ENCODE peak calls at places on chromosomes 5 and 9, in eight cellular contexts. E, P, J, B, W, T, S and K are unnamed samples.

GRCh38 chr5:102583663-102584062 is 84.9 kb upstream of the SLCO6A1 start:
- DNase-seq in E (peak; percentile 40), P (peak; percentile 15), J (no peak), B (no peak), W (no peak), T (no peak), S (no peak), K (no peak)

GRCh38 chr9:36041491-36041890 is 4.8 kb downstream of the RECK start:
- DNase-seq in E (no peak), P (no peak), J (no peak), B (no peak), W (no peak), T (no peak), S (no peak), K (no peak)

GRCh38 chr5:1502046-1502736 is 21.6 kb downstream of the LPCAT1 start:
- DNase-seq in E (no peak), P (peak; percentile 43), J (peak; percentile 87), B (no peak), W (peak; percentile 53), T (no peak), S (no peak), K (no peak)

GRCh38 chr5:23269981-23270380 is 237.4 kb upstream of the PRDM9 start:
- DNase-seq in E (peak; percentile 51), P (no peak), J (no peak), B (no peak), W (no peak), T (no peak), S (no peak), K (no peak)

GRCh38 chr5:109812698-109813097 is 123.0 kb downstream of the MAN2A1 start:
- DNase-seq in E (no peak), P (no peak), J (no peak), B (no peak), W (no peak), T (no peak), S (no peak), K (no peak)

GRCh38 chr9:2800385-2801179 is 43.3 kb downstream of the PUM3 start:
- DNase-seq in E (no peak), P (no peak), J (no peak), B (no peak), W (no peak), T (no peak), S (no peak), K (no peak)

GRCh38 chr9:87701931-87702421 is 23.9 kb upstream of the CTSL start:
- DNase-seq in E (no peak), P (peak; percentile 57), J (no peak), B (no peak), W (no peak), T (peak; percentile 89), S (no peak), K (no peak)

GRCh38 chr5:66144799-66145390 is 795 bp downstream of the SREK1 start:
- DNase-seq in E (no peak), P (no peak), J (no peak), B (peak; percentile 87), W (no peak), T (peak; percentile 64), S (no peak), K (no peak)

GRCh38 chr5:159094745-159095144 is 5.0 kb downstream of the EBF1 start:
- DNase-seq in E (peak; percentile 74), P (peak; percentile 61), J (no peak), B (peak; percentile 91), W (peak; percentile 81), T (peak; percentile 73), S (no peak), K (peak; percentile 81)

GRCh38 chr9:130664191-130665028 is at the start of gene PRDM12:
- DNase-seq in E (no peak), P (peak; percentile 80), J (no peak), B (no peak), W (no peak), T (no peak), S (no peak), K (no peak)

GRCh38 chr9:96619109-96619435 is 571 bp downstream of the CDC14B start:
- DNase-seq in E (no peak), P (no peak), J (no peak), B (no peak), W (peak; percentile 26), T (no peak), S (no peak), K (no peak)

GRCh38 chr9:112620353-112620752 is 97.6 kb downstream of the INIP start:
- DNase-seq in E (no peak), P (no peak), J (no peak), B (no peak), W (no peak), T (no peak), S (no peak), K (no peak)

GRCh38 chr5:672329-673139 is 20.6 kb downstream of the TPPP start:
- DNase-seq in E (peak; percentile 98), P (peak; percentile 93), J (peak; percentile 79), B (peak; percentile 87), W (peak; percentile 59), T (peak; percentile 67), S (no peak), K (peak; percentile 75)

GRCh38 chr9:133715295-133715865 is 22.8 kb downstream of the SARDH start:
- DNase-seq in E (peak; percentile 85), P (no peak), J (peak; percentile 38), B (no peak), W (no peak), T (peak; percentile 57), S (no peak), K (peak; percentile 96)

GRCh38 chr5:75525344-75525743 is 13.7 kb downstream of the POLK start:
- DNase-seq in E (no peak), P (no peak), J (no peak), B (no peak), W (no peak), T (no peak), S (no peak), K (no peak)

GRCh38 chr9:130137870-130138653 is 34.1 kb upstream of the NCS1 start:
- DNase-seq in E (peak; percentile 95), P (peak; percentile 77), J (no peak), B (no peak), W (peak; percentile 44), T (peak; percentile 99), S (no peak), K (peak; percentile 64)

GRCh38 chr5:132456553-132457361 is 33.8 kb downstream of the IRF1 start:
- DNase-seq in E (peak; percentile 45), P (no peak), J (peak; percentile 77), B (peak; percentile 81), W (peak; percentile 77), T (peak; percentile 73), S (no peak), K (peak; percentile 77)

GRCh38 chr5:93346301-93346700 is 234.7 kb downstream of the NR2F1-AS1 start:
- DNase-seq in E (no peak), P (no peak), J (no peak), B (no peak), W (no peak), T (no peak), S (no peak), K (no peak)

GRCh38 chr5:169272111-169272510 is 28.8 kb downstream of the SLIT3 start:
- DNase-seq in E (no peak), P (no peak), J (no peak), B (no peak), W (no peak), T (no peak), S (no peak), K (no peak)
- H3K27ac ChIP-seq in E (no peak overlapping the region), P (no peak overlapping the region), J (no peak overlapping the region), B (no peak overlapping the region), W (no peak overlapping the region), T (no peak overlapping the region), S (no peak overlapping the region), K (no peak overlapping the region)

DNA sequence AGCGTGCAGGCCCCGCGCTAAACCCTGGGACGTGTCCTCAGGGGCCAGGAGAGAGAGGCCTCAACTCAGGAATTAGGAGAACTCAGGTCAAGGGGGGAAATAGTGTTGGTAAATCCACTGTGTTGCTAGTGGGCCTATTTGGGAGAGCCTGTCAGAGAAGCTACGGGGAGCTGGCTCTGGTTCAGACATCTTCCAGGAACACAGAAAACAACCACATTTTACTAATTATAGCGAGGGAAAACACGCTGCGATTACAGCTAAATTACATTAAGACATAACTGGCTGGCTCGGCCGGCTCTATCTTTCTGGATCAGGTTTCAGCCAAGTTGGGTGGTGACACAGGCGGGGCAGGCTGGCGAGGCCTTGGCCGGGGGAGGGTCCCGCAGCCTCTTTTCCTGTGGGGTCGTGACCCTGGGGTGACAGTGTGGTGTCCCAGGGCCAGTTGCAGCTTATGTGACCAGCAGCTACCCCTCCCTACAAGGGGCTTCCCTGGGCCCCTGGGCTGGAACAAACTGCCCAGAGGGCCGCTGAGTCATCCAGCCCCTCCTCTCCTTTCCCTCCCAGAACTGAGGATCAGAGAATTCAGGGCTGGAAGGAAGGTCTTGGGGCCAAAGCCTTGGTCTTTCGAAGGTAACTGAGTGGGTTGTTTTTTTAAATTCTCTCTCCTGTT is 75.1 kb downstream of the FGF18 start:
- DNase-seq in E (peak; percentile 78), P (peak; percentile 68), J (peak; percentile 70), B (peak; percentile 88), W (peak; percentile 71), T (peak; percentile 81), S (no peak), K (peak; percentile 82)
- H3K4me1 ChIP-seq in E (peaks cover 14% of the 10 kb centered on the region), P (peaks cover 14% of the 10 kb centered on the region), J (peaks cover 10% of the 10 kb centered on the region), B (peaks cover 18% of the 10 kb centered on the region), W (peaks cover 11% of the 10 kb centered on the region), T (peaks cover 14% of the 10 kb centered on the region), S (no peaks in the 10 kb centered on the region), K (peaks cover 32% of the 10 kb centered on the region)

DNA sequence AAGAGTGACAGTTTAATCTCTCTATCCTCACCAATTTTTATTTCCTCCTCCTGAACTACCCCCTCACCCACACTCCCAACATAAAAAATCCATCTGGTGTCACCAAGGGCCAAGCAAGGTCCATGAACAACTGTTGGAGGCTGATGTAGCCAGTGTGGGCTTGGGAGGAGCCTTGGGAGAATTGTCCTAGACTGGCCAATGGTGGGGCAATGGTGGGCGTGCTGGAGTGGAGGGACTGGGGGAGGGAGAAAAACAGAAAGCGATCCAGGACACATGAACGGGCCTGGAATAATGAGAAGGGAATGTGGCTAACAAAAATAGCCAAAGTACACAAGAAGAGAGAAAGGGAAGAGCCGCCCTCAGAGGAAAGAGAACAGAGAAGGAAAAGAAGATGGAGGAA is 272.6 kb downstream of the ENC1 start:
- DNase-seq in E (no peak), P (no peak), J (no peak), B (no peak), W (peak; percentile 36), T (no peak), S (no peak), K (no peak)
- H3K27ac ChIP-seq in E (no peak overlapping the region), P (no peak overlapping the region), J (no peak overlapping the region), B (no peak overlapping the region), W (no peak overlapping the region), T (no peak overlapping the region), S (no peak overlapping the region), K (no peak overlapping the region)

DNA sequence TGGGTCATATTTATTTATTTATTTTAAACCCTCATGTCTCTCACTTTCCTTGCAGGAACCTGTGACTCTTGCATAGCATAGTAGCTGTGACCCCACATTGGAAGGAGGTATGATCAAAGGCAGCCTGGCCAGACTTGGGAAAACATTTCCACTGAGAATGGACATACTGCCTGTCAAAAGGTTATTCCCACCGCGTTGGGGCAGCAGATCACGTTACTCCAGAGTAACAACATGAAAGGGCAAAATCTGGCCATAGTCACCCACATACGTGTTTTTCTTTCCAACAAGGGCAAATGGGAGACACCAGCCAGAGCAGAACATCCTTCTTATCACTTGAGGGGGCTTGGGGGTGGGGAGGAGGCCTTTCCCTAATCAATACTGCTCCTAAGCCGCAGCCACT is 95.6 kb downstream of the ARL15 start:
- DNase-seq in E (no peak), P (no peak), J (no peak), B (no peak), W (no peak), T (no peak), S (no peak), K (no peak)
- H3K4me1 ChIP-seq in E (no peaks in the 10 kb centered on the region), P (peaks cover 65% of the 10 kb centered on the region), J (no peaks in the 10 kb centered on the region), B (peaks cover 4% of the 10 kb centered on the region), W (no peaks in the 10 kb centered on the region), T (no peaks in the 10 kb centered on the region), S (no peaks in the 10 kb centered on the region), K (no peaks in the 10 kb centered on the region)

GRCh38 chr5:150585781-150586461 is 54.5 kb upstream of the SYNPO start:
- DNase-seq in E (no peak), P (no peak), J (peak; percentile 48), B (no peak), W (no peak), T (no peak), S (no peak), K (no peak)
- H3K27ac ChIP-seq in E (no peak overlapping the region), P (no peak overlapping the region), J (no peak overlapping the region), B (no peak overlapping the region), W (peak overlapping the region; percentile 86), T (no peak overlapping the region), S (no peak overlapping the region), K (no peak overlapping the region)